ENCODE peak calls at places on chromosomes 2 and 18, in ten cellular contexts. One of them, this sample, is unnamed.

GRCh38 chr2:227188292-227188691 is 23.9 kb downstream of the COL4A3 start:
- DNase-seq in HCT116: no peak
- DNase-seq in IMR-90: peak; percentile 1
- DNase-seq in left ventricle myocardium inferior: no peak
- DNase-seq in fibroblast of lung: peak; percentile 67
- DNase-seq in thoracic aorta: no peak
- DNase-seq in heart left ventricle: peak; percentile 48
- DNase-seq in astrocyte: peak; percentile 53
- DNase-seq in heart right ventricle: peak; percentile 72
- DNase-seq in lower lobe of right lung: no peak
- DNase-seq in this sample: no peak

GRCh38 chr2:86787701-86788100 is 3.0 kb downstream of the CD8A start:
- DNase-seq in HCT116: no peak
- DNase-seq in IMR-90: no peak
- DNase-seq in left ventricle myocardium inferior: no peak
- DNase-seq in fibroblast of lung: no peak
- DNase-seq in thoracic aorta: no peak
- DNase-seq in heart left ventricle: peak; percentile 80
- DNase-seq in astrocyte: no peak
- DNase-seq in heart right ventricle: peak; percentile 89
- DNase-seq in lower lobe of right lung: no peak
- DNase-seq in this sample: no peak

GRCh38 chr2:151669585-151670081 is 64.6 kb downstream of the NEB start:
- DNase-seq in HCT116: no peak
- DNase-seq in IMR-90: no peak
- DNase-seq in left ventricle myocardium inferior: no peak
- DNase-seq in fibroblast of lung: peak; percentile 51
- DNase-seq in thoracic aorta: no peak
- DNase-seq in heart left ventricle: no peak
- DNase-seq in astrocyte: peak; percentile 39
- DNase-seq in heart right ventricle: no peak
- DNase-seq in lower lobe of right lung: no peak
- DNase-seq in this sample: no peak

GRCh38 chr2:9897796-9898195 is 53.7 kb upstream of the GRHL1 start:
- DNase-seq in HCT116: no peak
- DNase-seq in IMR-90: peak; percentile 35
- DNase-seq in left ventricle myocardium inferior: no peak
- DNase-seq in fibroblast of lung: peak; percentile 61
- DNase-seq in thoracic aorta: no peak
- DNase-seq in heart left ventricle: no peak
- DNase-seq in astrocyte: peak; percentile 35
- DNase-seq in heart right ventricle: no peak
- DNase-seq in lower lobe of right lung: no peak
- DNase-seq in this sample: peak; percentile 53

GRCh38 chr2:166230724-166231070 is 102.9 kb upstream of the SCN1A start:
- DNase-seq in HCT116: no peak
- DNase-seq in IMR-90: no peak
- DNase-seq in left ventricle myocardium inferior: no peak
- DNase-seq in fibroblast of lung: no peak
- DNase-seq in thoracic aorta: no peak
- DNase-seq in heart left ventricle: no peak
- DNase-seq in astrocyte: no peak
- DNase-seq in heart right ventricle: no peak
- DNase-seq in lower lobe of right lung: no peak
- DNase-seq in this sample: no peak

GRCh38 chr2:150011336-150011735 is 423.8 kb upstream of the MMADHC start:
- DNase-seq in HCT116: no peak
- DNase-seq in IMR-90: peak; percentile 58
- DNase-seq in left ventricle myocardium inferior: no peak
- DNase-seq in fibroblast of lung: peak; percentile 37
- DNase-seq in thoracic aorta: no peak
- DNase-seq in heart left ventricle: no peak
- DNase-seq in astrocyte: peak; percentile 25
- DNase-seq in heart right ventricle: no peak
- DNase-seq in lower lobe of right lung: no peak
- DNase-seq in this sample: no peak

GRCh38 chr2:121558329-121558728 is 27.6 kb downstream of the RNU4ATAC start:
- DNase-seq in HCT116: no peak
- DNase-seq in IMR-90: no peak
- DNase-seq in left ventricle myocardium inferior: no peak
- DNase-seq in fibroblast of lung: no peak
- DNase-seq in thoracic aorta: no peak
- DNase-seq in heart left ventricle: no peak
- DNase-seq in astrocyte: no peak
- DNase-seq in heart right ventricle: no peak
- DNase-seq in lower lobe of right lung: no peak
- DNase-seq in this sample: no peak

GRCh38 chr18:62187543-62188378 is 706 bp downstream of the RELCH start:
- DNase-seq in HCT116: no peak
- DNase-seq in IMR-90: peak; percentile 21
- DNase-seq in left ventricle myocardium inferior: no peak
- DNase-seq in fibroblast of lung: peak; percentile 20
- DNase-seq in thoracic aorta: no peak
- DNase-seq in heart left ventricle: peak; percentile 17
- DNase-seq in astrocyte: peak; percentile 6
- DNase-seq in heart right ventricle: peak; percentile 12
- DNase-seq in lower lobe of right lung: peak; percentile 63
- DNase-seq in this sample: peak; percentile 51

GRCh38 chr2:181421464-181421863 is 35.7 kb upstream of the ITGA4 start:
- DNase-seq in HCT116: no peak
- DNase-seq in IMR-90: no peak
- DNase-seq in left ventricle myocardium inferior: no peak
- DNase-seq in fibroblast of lung: no peak
- DNase-seq in thoracic aorta: no peak
- DNase-seq in heart left ventricle: no peak
- DNase-seq in astrocyte: no peak
- DNase-seq in heart right ventricle: no peak
- DNase-seq in lower lobe of right lung: no peak
- DNase-seq in this sample: no peak

GRCh38 chr18:73793386-73793785 is 354.2 kb downstream of the FBXO15 start:
- DNase-seq in HCT116: no peak
- DNase-seq in IMR-90: peak; percentile 75
- DNase-seq in left ventricle myocardium inferior: no peak
- DNase-seq in fibroblast of lung: peak; percentile 87
- DNase-seq in thoracic aorta: no peak
- DNase-seq in heart left ventricle: no peak
- DNase-seq in astrocyte: peak; percentile 83
- DNase-seq in heart right ventricle: no peak
- DNase-seq in lower lobe of right lung: no peak
- DNase-seq in this sample: no peak

GRCh38 chr2:167489307-167489706 is 601.0 kb downstream of the XIRP2 start:
- DNase-seq in HCT116: no peak
- DNase-seq in IMR-90: no peak
- DNase-seq in left ventricle myocardium inferior: no peak
- DNase-seq in fibroblast of lung: no peak
- DNase-seq in thoracic aorta: no peak
- DNase-seq in heart left ventricle: no peak
- DNase-seq in astrocyte: no peak
- DNase-seq in heart right ventricle: no peak
- DNase-seq in lower lobe of right lung: no peak
- DNase-seq in this sample: no peak

GRCh38 chr2:225756198-225756597 is 356.7 kb downstream of the NYAP2 start:
- DNase-seq in HCT116: no peak
- DNase-seq in IMR-90: no peak
- DNase-seq in left ventricle myocardium inferior: no peak
- DNase-seq in fibroblast of lung: peak; percentile 70
- DNase-seq in thoracic aorta: no peak
- DNase-seq in heart left ventricle: no peak
- DNase-seq in astrocyte: peak; percentile 63
- DNase-seq in heart right ventricle: no peak
- DNase-seq in lower lobe of right lung: no peak
- DNase-seq in this sample: no peak

GRCh38 chr2:50529600-50530218 is 502.2 kb downstream of the NRXN1 start:
- DNase-seq in HCT116: peak; percentile 43
- DNase-seq in IMR-90: peak; percentile 71
- DNase-seq in left ventricle myocardium inferior: no peak
- DNase-seq in fibroblast of lung: peak; percentile 45
- DNase-seq in thoracic aorta: no peak
- DNase-seq in heart left ventricle: no peak
- DNase-seq in astrocyte: peak; percentile 37
- DNase-seq in heart right ventricle: no peak
- DNase-seq in lower lobe of right lung: no peak
- DNase-seq in this sample: no peak

GRCh38 chr2:104434363-104434792 is 419.5 kb upstream of the POU3F3 start:
- DNase-seq in HCT116: no peak
- DNase-seq in IMR-90: no peak
- DNase-seq in left ventricle myocardium inferior: no peak
- DNase-seq in fibroblast of lung: peak; percentile 51
- DNase-seq in thoracic aorta: no peak
- DNase-seq in heart left ventricle: no peak
- DNase-seq in astrocyte: peak; percentile 39
- DNase-seq in heart right ventricle: no peak
- DNase-seq in lower lobe of right lung: peak; percentile 48
- DNase-seq in this sample: no peak

GRCh38 chr18:58505181-58505580 is 123.7 kb downstream of the ALPK2 start:
- DNase-seq in HCT116: no peak
- DNase-seq in IMR-90: no peak
- DNase-seq in left ventricle myocardium inferior: no peak
- DNase-seq in fibroblast of lung: no peak
- DNase-seq in thoracic aorta: no peak
- DNase-seq in heart left ventricle: no peak
- DNase-seq in astrocyte: no peak
- DNase-seq in heart right ventricle: no peak
- DNase-seq in lower lobe of right lung: no peak
- DNase-seq in this sample: no peak

GRCh38 chr2:67876176-67876575 is 186.6 kb downstream of the C1D start:
- DNase-seq in HCT116: no peak
- DNase-seq in IMR-90: peak; percentile 24
- DNase-seq in left ventricle myocardium inferior: no peak
- DNase-seq in fibroblast of lung: peak; percentile 36
- DNase-seq in thoracic aorta: no peak
- DNase-seq in heart left ventricle: no peak
- DNase-seq in astrocyte: peak; percentile 19
- DNase-seq in heart right ventricle: no peak
- DNase-seq in lower lobe of right lung: no peak
- DNase-seq in this sample: no peak

GRCh38 chr2:42944744-42945415 is 152.5 kb upstream of the HAAO start:
- DNase-seq in HCT116: peak; percentile 15
- DNase-seq in IMR-90: peak; percentile 57
- DNase-seq in left ventricle myocardium inferior: no peak
- DNase-seq in fibroblast of lung: peak; percentile 49
- DNase-seq in thoracic aorta: no peak
- DNase-seq in heart left ventricle: no peak
- DNase-seq in astrocyte: no peak
- DNase-seq in heart right ventricle: no peak
- DNase-seq in lower lobe of right lung: no peak
- DNase-seq in this sample: no peak

GRCh38 chr2:84492571-84492970 is 23.7 kb upstream of the DNAH6 start:
- DNase-seq in HCT116: no peak
- DNase-seq in IMR-90: peak; percentile 22
- DNase-seq in left ventricle myocardium inferior: no peak
- DNase-seq in fibroblast of lung: no peak
- DNase-seq in thoracic aorta: no peak
- DNase-seq in heart left ventricle: no peak
- DNase-seq in astrocyte: no peak
- DNase-seq in heart right ventricle: no peak
- DNase-seq in lower lobe of right lung: no peak
- DNase-seq in this sample: no peak
- TF ChIP-seq CTCF in HCT116: no peak
- TF ChIP-seq CTCF in IMR-90: peak; percentile 38
- TF ChIP-seq CTCF in left ventricle myocardium inferior: no peak
- TF ChIP-seq CTCF in fibroblast of lung: peak; percentile 16
- TF ChIP-seq CTCF in thoracic aorta: no peak
- TF ChIP-seq CTCF in heart left ventricle: no peak
- TF ChIP-seq CTCF in astrocyte: peak; percentile 19
- TF ChIP-seq CTCF in heart right ventricle: no peak
- TF ChIP-seq CTCF in lower lobe of right lung: no peak
- TF ChIP-seq CTCF in this sample: no peak

GRCh38 chr2:148999451-148999891 is 39.0 kb upstream of the LYPD6B start:
- DNase-seq in HCT116: no peak
- DNase-seq in IMR-90: no peak
- DNase-seq in left ventricle myocardium inferior: no peak
- DNase-seq in fibroblast of lung: no peak
- DNase-seq in thoracic aorta: no peak
- DNase-seq in heart left ventricle: no peak
- DNase-seq in astrocyte: no peak
- DNase-seq in heart right ventricle: no peak
- DNase-seq in lower lobe of right lung: no peak
- DNase-seq in this sample: no peak
- H3K36me3 ChIP-seq in HCT116: no peaks in the 10 kb centered on the region
- H3K36me3 ChIP-seq in IMR-90: no peaks in the 10 kb centered on the region
- H3K36me3 ChIP-seq in left ventricle myocardium inferior: no peaks in the 10 kb centered on the region
- H3K36me3 ChIP-seq in fibroblast of lung: no peaks in the 10 kb centered on the region
- H3K36me3 ChIP-seq in thoracic aorta: no peaks in the 10 kb centered on the region
- H3K36me3 ChIP-seq in heart left ventricle: no peaks in the 10 kb centered on the region
- H3K36me3 ChIP-seq in astrocyte: no peaks in the 10 kb centered on the region
- H3K36me3 ChIP-seq in heart right ventricle: no peaks in the 10 kb centered on the region
- H3K36me3 ChIP-seq in lower lobe of right lung: no peaks in the 10 kb centered on the region
- H3K36me3 ChIP-seq in this sample: no peaks in the 10 kb centered on the region

GRCh38 chr18:383135-383534 is 115.3 kb upstream of the THOC1 start:
- DNase-seq in HCT116: no peak
- DNase-seq in IMR-90: peak; percentile 18
- DNase-seq in left ventricle myocardium inferior: no peak
- DNase-seq in fibroblast of lung: peak; percentile 51
- DNase-seq in thoracic aorta: no peak
- DNase-seq in heart left ventricle: no peak
- DNase-seq in astrocyte: no peak
- DNase-seq in heart right ventricle: no peak
- DNase-seq in lower lobe of right lung: no peak
- DNase-seq in this sample: no peak

GRCh38 chr18:377088-377487 is 109.2 kb upstream of the THOC1 start:
- DNase-seq in HCT116: no peak
- DNase-seq in IMR-90: no peak
- DNase-seq in left ventricle myocardium inferior: no peak
- DNase-seq in fibroblast of lung: no peak
- DNase-seq in thoracic aorta: no peak
- DNase-seq in heart left ventricle: no peak
- DNase-seq in astrocyte: no peak
- DNase-seq in heart right ventricle: no peak
- DNase-seq in lower lobe of right lung: no peak
- DNase-seq in this sample: no peak

GRCh38 chr18:382423-382984 is 114.7 kb upstream of the THOC1 start:
- DNase-seq in HCT116: no peak
- DNase-seq in IMR-90: no peak
- DNase-seq in left ventricle myocardium inferior: no peak
- DNase-seq in fibroblast of lung: no peak
- DNase-seq in thoracic aorta: no peak
- DNase-seq in heart left ventricle: no peak
- DNase-seq in astrocyte: no peak
- DNase-seq in heart right ventricle: no peak
- DNase-seq in lower lobe of right lung: no peak
- DNase-seq in this sample: peak; percentile 64

GRCh38 chr18:378039-378438 is 110.2 kb upstream of the THOC1 start:
- DNase-seq in HCT116: no peak
- DNase-seq in IMR-90: no peak
- DNase-seq in left ventricle myocardium inferior: no peak
- DNase-seq in fibroblast of lung: no peak
- DNase-seq in thoracic aorta: no peak
- DNase-seq in heart left ventricle: no peak
- DNase-seq in astrocyte: no peak
- DNase-seq in heart right ventricle: no peak
- DNase-seq in lower lobe of right lung: no peak
- DNase-seq in this sample: no peak

GRCh38 chr18:379665-380356 is 112.0 kb upstream of the THOC1 start:
- DNase-seq in HCT116: no peak
- DNase-seq in IMR-90: peak; percentile 55
- DNase-seq in left ventricle myocardium inferior: peak; percentile 54
- DNase-seq in fibroblast of lung: peak; percentile 64
- DNase-seq in thoracic aorta: no peak
- DNase-seq in heart left ventricle: peak; percentile 42
- DNase-seq in astrocyte: peak; percentile 58
- DNase-seq in heart right ventricle: peak; percentile 35
- DNase-seq in lower lobe of right lung: peak; percentile 83
- DNase-seq in this sample: peak; percentile 67
- H3K4me3 ChIP-seq in HCT116: no peak overlapping the region
- H3K4me3 ChIP-seq in IMR-90: no peak overlapping the region
- H3K4me3 ChIP-seq in left ventricle myocardium inferior: no peak overlapping the region
- H3K4me3 ChIP-seq in fibroblast of lung: no peak overlapping the region
- H3K4me3 ChIP-seq in thoracic aorta: no peak overlapping the region
- H3K4me3 ChIP-seq in heart left ventricle: no peak overlapping the region
- H3K4me3 ChIP-seq in astrocyte: no peak overlapping the region
- H3K4me3 ChIP-seq in heart right ventricle: no peak overlapping the region
- H3K4me3 ChIP-seq in lower lobe of right lung: no peak overlapping the region
- H3K4me3 ChIP-seq in this sample: no peak overlapping the region

GRCh38 chr2:218979846-218980738 is 4.9 kb downstream of the FEV start:
- DNase-seq in HCT116: peak; percentile 68
- DNase-seq in IMR-90: peak; percentile 65
- DNase-seq in left ventricle myocardium inferior: peak; percentile 81
- DNase-seq in fibroblast of lung: peak; percentile 66
- DNase-seq in thoracic aorta: no peak
- DNase-seq in heart left ventricle: peak; percentile 80
- DNase-seq in astrocyte: peak; percentile 30
- DNase-seq in heart right ventricle: peak; percentile 79
- DNase-seq in lower lobe of right lung: peak; percentile 86
- DNase-seq in this sample: peak; percentile 94
- TF ChIP-seq CTCF in HCT116: peak; percentile 88
- TF ChIP-seq CTCF in IMR-90: peak; percentile 72
- TF ChIP-seq CTCF in left ventricle myocardium inferior: peak; percentile 90
- TF ChIP-seq CTCF in fibroblast of lung: peak; percentile 78
- TF ChIP-seq CTCF in thoracic aorta: peak; percentile 86
- TF ChIP-seq CTCF in heart left ventricle: peak; percentile 87
- TF ChIP-seq CTCF in astrocyte: peak; percentile 70
- TF ChIP-seq CTCF in heart right ventricle: peak; percentile 91
- TF ChIP-seq CTCF in lower lobe of right lung: peak; percentile 91
- TF ChIP-seq CTCF in this sample: peak; percentile 87

This sample was measured in WERI-Rb-1.